ENCODE peak calls at places on chromosomes 4 and X, in eight cellular contexts. J is NCI-H1105; R is stomach; B is ELF-1; D is activated CD4-positive, alpha-beta memory T cell treated with anti-CD3 and anti-CD28 coated beads, Interleukin-2, amount 10 ng/mL, durations not matched to agents 7 days and 5 days; W is T-helper 17 cell; S is fibroblast of lung; C is psoas muscle. I is an unnamed sample.

GRCh38 chr4:133095591-133095990 is 53.5 kb upstream of the PCDH10 start:
- DNase-seq in S (peak), D (no peak), B (no peak), C (no peak), R (no peak), J (no peak), W (no peak), I (no peak)

GRCh38 chr4:121277194-121278105 is 103.4 kb downstream of the QRFPR start:
- DNase-seq in C (no peak), B (peak), D (no peak), R (no peak), J (no peak), W (no peak), S (no peak), I (peak)

GRCh38 chrX:154056739-154057367 is 37.2 kb upstream of the IRAK1 start:
- DNase-seq in W (no peak), S (no peak), R (no peak), D (no peak), J (no peak), B (no peak), C (no peak), I (no peak)

GRCh38 chr4:67743194-67743593 is 11.0 kb downstream of the GNRHR start:
- DNase-seq in W (no peak), J (no peak), B (no peak), S (no peak), C (no peak), R (no peak), D (no peak), I (no peak)

GRCh38 chr4:53986062-53986461 is 78.3 kb downstream of the CHIC2 start:
- DNase-seq in C (no peak), W (no peak), S (no peak), D (no peak), J (no peak), B (no peak), R (no peak), I (no peak)

GRCh38 chr4:184237612-184238011 is 19.9 kb upstream of the ENPP6 start:
- DNase-seq in R (no peak), S (no peak), D (peak), W (no peak), B (no peak), J (no peak), C (no peak), I (no peak)

GRCh38 chrX:103774070-103774642 is 2.5 kb upstream of the PLP1 start:
- DNase-seq in J (no peak), D (no peak), R (no peak), C (no peak), B (peak), W (no peak), S (peak), I (no peak)

GRCh38 chrX:637660-638481 is 7.3 kb downstream of the SHOX start:
- DNase-seq in D (no peak), R (peak), W (no peak), S (no peak), J (no peak), B (no peak), C (no peak), I (no peak)

GRCh38 chrX:101676571-101676970 is 16.9 kb upstream of the ARMCX2 start:
- DNase-seq in S (no peak), B (no peak), J (no peak), R (no peak), W (no peak), C (no peak), D (no peak), I (no peak)

GRCh38 chrX:21728276-21728968 is 29.5 kb downstream of the SMPX start:
- DNase-seq in B (no peak), D (no peak), R (no peak), C (no peak), S (no peak), W (no peak), J (no peak), I (no peak)

GRCh38 chr4:20370284-20370683 is 118.6 kb downstream of the SLIT2 start:
- DNase-seq in D (no peak), R (no peak), C (no peak), W (no peak), S (peak), B (no peak), J (no peak), I (no peak)

GRCh38 chrX:144334577-144334976 is 450.7 kb downstream of the UBE2NL start:
- DNase-seq in S (no peak), C (no peak), J (no peak), R (no peak), D (no peak), W (no peak), B (peak), I (no peak)